ENCODE peak calls at places on chromosome 12, in seven cellular contexts. One of them, this sample, is unnamed.

GRCh38 chr12:130266751-130267150 is 70.9 kb upstream of the PIWIL1 start:
- DNase-seq in AG04449: no peak
- DNase-seq in CD4-positive, alpha-beta T cell: no peak
- DNase-seq in esophagus squamous epithelium: no peak
- DNase-seq in OCI-LY7: no peak
- DNase-seq in Panc1: no peak
- DNase-seq in heart left ventricle: no peak
- DNase-seq in this sample: peak

GRCh38 chr12:92898755-92899154 is 30.3 kb downstream of the EEA1 start:
- DNase-seq in Panc1: no peak
- DNase-seq in esophagus squamous epithelium: no peak
- DNase-seq in CD4-positive, alpha-beta T cell: no peak
- DNase-seq in OCI-LY7: no peak
- DNase-seq in heart left ventricle: no peak
- DNase-seq in AG04449: no peak
- DNase-seq in this sample: no peak

GRCh38 chr12:64039285-64039871 is 182.7 kb downstream of the KICS2 start:
- DNase-seq in esophagus squamous epithelium: no peak
- DNase-seq in Panc1: peak
- DNase-seq in AG04449: no peak
- DNase-seq in heart left ventricle: peak
- DNase-seq in CD4-positive, alpha-beta T cell: no peak
- DNase-seq in OCI-LY7: no peak
- DNase-seq in this sample: no peak

GRCh38 chr12:117356048-117356447 is 5.4 kb downstream of the NOS1 start:
- DNase-seq in Panc1: no peak
- DNase-seq in AG04449: no peak
- DNase-seq in esophagus squamous epithelium: no peak
- DNase-seq in heart left ventricle: no peak
- DNase-seq in OCI-LY7: no peak
- DNase-seq in CD4-positive, alpha-beta T cell: no peak
- DNase-seq in this sample: no peak

GRCh38 chr12:58557156-58557555 is 363.1 kb downstream of the LRIG3 start:
- DNase-seq in heart left ventricle: no peak
- DNase-seq in OCI-LY7: no peak
- DNase-seq in esophagus squamous epithelium: no peak
- DNase-seq in CD4-positive, alpha-beta T cell: no peak
- DNase-seq in AG04449: peak
- DNase-seq in Panc1: no peak
- DNase-seq in this sample: no peak

GRCh38 chr12:98594050-98594853 is 766 bp downstream of the SLC25A3 start:
- DNase-seq in heart left ventricle: peak
- DNase-seq in Panc1: no peak
- DNase-seq in OCI-LY7: peak
- DNase-seq in CD4-positive, alpha-beta T cell: no peak
- DNase-seq in AG04449: no peak
- DNase-seq in esophagus squamous epithelium: no peak
- DNase-seq in this sample: peak

GRCh38 chr12:85279449-85280137 is 427 bp upstream of the ALX1 start:
- DNase-seq in esophagus squamous epithelium: no peak
- DNase-seq in OCI-LY7: no peak
- DNase-seq in heart left ventricle: no peak
- DNase-seq in AG04449: no peak
- DNase-seq in CD4-positive, alpha-beta T cell: no peak
- DNase-seq in Panc1: no peak
- DNase-seq in this sample: peak

GRCh38 chr12:79661629-79662028 is 29.1 kb downstream of the PAWR start:
- DNase-seq in esophagus squamous epithelium: no peak
- DNase-seq in heart left ventricle: no peak
- DNase-seq in AG04449: no peak
- DNase-seq in Panc1: no peak
- DNase-seq in CD4-positive, alpha-beta T cell: no peak
- DNase-seq in OCI-LY7: no peak
- DNase-seq in this sample: no peak

GRCh38 chr12:47881826-47882427 is 22.9 kb downstream of the VDR start:
- DNase-seq in esophagus squamous epithelium: no peak
- DNase-seq in Panc1: no peak
- DNase-seq in heart left ventricle: no peak
- DNase-seq in CD4-positive, alpha-beta T cell: no peak
- DNase-seq in OCI-LY7: no peak
- DNase-seq in AG04449: peak
- DNase-seq in this sample: no peak

GRCh38 chr12:104285740-104286537 is 17.6 kb upstream of the EID3 start:
- DNase-seq in esophagus squamous epithelium: no peak
- DNase-seq in heart left ventricle: no peak
- DNase-seq in AG04449: no peak
- DNase-seq in CD4-positive, alpha-beta T cell: no peak
- DNase-seq in OCI-LY7: peak
- DNase-seq in Panc1: no peak
- DNase-seq in this sample: no peak

GRCh38 chr12:66774921-66775320 is 96.0 kb upstream of the GRIP1 start:
- DNase-seq in AG04449: no peak
- DNase-seq in heart left ventricle: no peak
- DNase-seq in OCI-LY7: no peak
- DNase-seq in Panc1: no peak
- DNase-seq in CD4-positive, alpha-beta T cell: no peak
- DNase-seq in esophagus squamous epithelium: no peak
- DNase-seq in this sample: no peak

GRCh38 chr12:110641512-110641911 is 27.6 kb downstream of the TCTN1 start:
- DNase-seq in CD4-positive, alpha-beta T cell: no peak
- DNase-seq in OCI-LY7: no peak
- DNase-seq in esophagus squamous epithelium: no peak
- DNase-seq in AG04449: no peak
- DNase-seq in Panc1: no peak
- DNase-seq in heart left ventricle: peak
- DNase-seq in this sample: peak

GRCh38 chr12:111034911-111035577 is 114.7 kb upstream of the MYL2 start:
- DNase-seq in esophagus squamous epithelium: no peak
- DNase-seq in Panc1: no peak
- DNase-seq in heart left ventricle: no peak
- DNase-seq in AG04449: no peak
- DNase-seq in OCI-LY7: no peak
- DNase-seq in CD4-positive, alpha-beta T cell: no peak
- DNase-seq in this sample: peak

GRCh38 chr12:67096533-67097318 is 172.4 kb upstream of the CAND1 start:
- DNase-seq in Panc1: no peak
- DNase-seq in CD4-positive, alpha-beta T cell: no peak
- DNase-seq in AG04449: no peak
- DNase-seq in OCI-LY7: no peak
- DNase-seq in heart left ventricle: no peak
- DNase-seq in esophagus squamous epithelium: no peak
- DNase-seq in this sample: no peak

GRCh38 chr12:132444957-132445883 is 44.7 kb upstream of the FBRSL1 start:
- DNase-seq in OCI-LY7: peak
- DNase-seq in CD4-positive, alpha-beta T cell: peak
- DNase-seq in heart left ventricle: peak
- DNase-seq in Panc1: no peak
- DNase-seq in AG04449: no peak
- DNase-seq in esophagus squamous epithelium: peak
- DNase-seq in this sample: no peak

GRCh38 chr12:124458992-124459851 is 108.2 kb downstream of the NCOR2 start:
- DNase-seq in Panc1: no peak
- DNase-seq in CD4-positive, alpha-beta T cell: no peak
- DNase-seq in esophagus squamous epithelium: no peak
- DNase-seq in heart left ventricle: no peak
- DNase-seq in OCI-LY7: no peak
- DNase-seq in AG04449: no peak
- DNase-seq in this sample: no peak

GRCh38 chr12:79344855-79345840 is 345.6 kb downstream of the PAWR start:
- DNase-seq in OCI-LY7: peak
- DNase-seq in esophagus squamous epithelium: no peak
- DNase-seq in AG04449: no peak
- DNase-seq in heart left ventricle: no peak
- DNase-seq in CD4-positive, alpha-beta T cell: no peak
- DNase-seq in Panc1: peak
- DNase-seq in this sample: peak

DNA sequence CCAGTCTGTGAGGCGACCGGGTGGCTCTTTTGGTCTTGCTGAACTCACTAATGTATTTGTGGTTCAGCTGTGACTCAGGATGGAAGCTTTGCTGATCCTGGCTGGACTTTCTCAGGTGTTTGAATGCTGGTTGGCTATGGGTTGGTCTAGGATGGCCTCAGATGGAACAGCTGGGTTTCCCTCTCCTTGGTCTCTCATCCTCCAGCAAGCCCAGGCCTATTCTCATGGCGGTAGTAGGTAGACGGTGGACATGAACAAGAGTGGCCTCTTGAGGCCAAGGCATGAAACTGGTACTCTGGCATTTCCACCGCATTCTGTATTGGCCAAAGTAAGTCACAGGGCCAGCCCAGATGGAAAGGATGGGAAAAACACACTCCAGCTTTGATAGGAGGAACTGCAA is 11.8 kb upstream of the POLR3B start:
- DNase-seq in heart left ventricle: peak
- DNase-seq in Panc1: peak
- DNase-seq in OCI-LY7: peak
- DNase-seq in esophagus squamous epithelium: no peak
- DNase-seq in CD4-positive, alpha-beta T cell: no peak
- DNase-seq in AG04449: no peak
- DNase-seq in this sample: peak
- TF ChIP-seq CTCF in heart left ventricle: peak
- TF ChIP-seq CTCF in Panc1: peak
- TF ChIP-seq CTCF in OCI-LY7: peak
- TF ChIP-seq CTCF in esophagus squamous epithelium: peak
- TF ChIP-seq CTCF in CD4-positive, alpha-beta T cell: no peak
- TF ChIP-seq CTCF in AG04449: peak
- TF ChIP-seq CTCF in this sample: peak

GRCh38 chr12:91511795-91512420 is 329.3 kb upstream of the DCN start:
- DNase-seq in CD4-positive, alpha-beta T cell: no peak
- DNase-seq in Panc1: no peak
- DNase-seq in OCI-LY7: no peak
- DNase-seq in heart left ventricle: no peak
- DNase-seq in esophagus squamous epithelium: no peak
- DNase-seq in AG04449: no peak
- DNase-seq in this sample: no peak
- TF ChIP-seq CTCF in CD4-positive, alpha-beta T cell: no peak
- TF ChIP-seq CTCF in Panc1: no peak
- TF ChIP-seq CTCF in OCI-LY7: no peak
- TF ChIP-seq CTCF in heart left ventricle: no peak
- TF ChIP-seq CTCF in esophagus squamous epithelium: no peak
- TF ChIP-seq CTCF in AG04449: no peak
- TF ChIP-seq CTCF in this sample: no peak

GRCh38 chr12:18323159-18323558 is 61.8 kb downstream of the PIK3C2G start:
- DNase-seq in OCI-LY7: no peak
- DNase-seq in esophagus squamous epithelium: no peak
- DNase-seq in Panc1: no peak
- DNase-seq in heart left ventricle: no peak
- DNase-seq in CD4-positive, alpha-beta T cell: no peak
- DNase-seq in AG04449: peak
- DNase-seq in this sample: no peak

GRCh38 chr12:18320976-18321375 is 59.7 kb downstream of the PIK3C2G start:
- DNase-seq in esophagus squamous epithelium: no peak
- DNase-seq in CD4-positive, alpha-beta T cell: no peak
- DNase-seq in heart left ventricle: no peak
- DNase-seq in Panc1: no peak
- DNase-seq in OCI-LY7: no peak
- DNase-seq in AG04449: no peak
- DNase-seq in this sample: no peak

DNA sequence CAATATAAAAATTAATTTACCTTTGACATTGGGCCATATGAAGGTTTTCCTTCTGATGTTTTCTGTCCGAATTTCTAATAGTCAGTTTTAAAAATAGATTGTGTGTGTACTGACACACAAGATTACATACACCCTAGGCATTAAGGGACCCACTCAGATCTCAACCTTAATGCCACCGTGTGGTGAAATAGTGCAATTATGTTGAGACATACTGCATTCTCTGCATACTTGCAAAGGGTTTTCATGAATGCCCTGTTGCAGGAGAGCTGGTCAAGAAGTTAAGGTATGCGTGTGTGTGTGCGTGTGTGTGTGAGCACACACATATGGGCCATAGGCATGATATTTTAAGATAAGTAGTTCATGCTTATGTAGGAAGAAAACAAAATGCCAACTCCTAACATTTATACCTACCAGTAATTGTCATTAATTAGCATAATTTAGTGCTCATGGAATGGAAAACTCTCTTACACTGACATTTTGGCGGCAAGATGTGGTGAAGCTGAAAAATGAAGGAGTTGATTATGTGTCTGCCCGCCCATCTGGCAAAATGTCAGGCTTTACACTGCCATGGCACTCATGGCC is 58.8 kb downstream of the PIK3C2G start:
- DNase-seq in Panc1: peak
- DNase-seq in esophagus squamous epithelium: no peak
- DNase-seq in AG04449: peak
- DNase-seq in heart left ventricle: no peak
- DNase-seq in CD4-positive, alpha-beta T cell: no peak
- DNase-seq in OCI-LY7: peak
- DNase-seq in this sample: peak
- TF ChIP-seq CTCF in Panc1: peak
- TF ChIP-seq CTCF in esophagus squamous epithelium: peak
- TF ChIP-seq CTCF in AG04449: peak
- TF ChIP-seq CTCF in heart left ventricle: peak
- TF ChIP-seq CTCF in CD4-positive, alpha-beta T cell: no peak
- TF ChIP-seq CTCF in OCI-LY7: peak
- TF ChIP-seq CTCF in this sample: peak

GRCh38 chr12:71759941-71760340 is 5.3 kb downstream of the RAB21 start:
- DNase-seq in AG04449: no peak
- DNase-seq in OCI-LY7: no peak
- DNase-seq in heart left ventricle: no peak
- DNase-seq in CD4-positive, alpha-beta T cell: no peak
- DNase-seq in esophagus squamous epithelium: no peak
- DNase-seq in Panc1: no peak
- DNase-seq in this sample: no peak

GRCh38 chr12:71754461-71755145 is at the start of gene RAB21:
- DNase-seq in AG04449: peak
- DNase-seq in heart left ventricle: peak
- DNase-seq in OCI-LY7: peak
- DNase-seq in CD4-positive, alpha-beta T cell: peak
- DNase-seq in Panc1: no peak
- DNase-seq in esophagus squamous epithelium: peak
- DNase-seq in this sample: peak

GRCh38 chr12:71755146-71755892 is 656 bp downstream of the RAB21 start:
- DNase-seq in Panc1: no peak
- DNase-seq in OCI-LY7: no peak
- DNase-seq in AG04449: no peak
- DNase-seq in esophagus squamous epithelium: no peak
- DNase-seq in heart left ventricle: peak
- DNase-seq in CD4-positive, alpha-beta T cell: peak
- DNase-seq in this sample: no peak

GRCh38 chr12:71752887-71753286 is 1.8 kb upstream of the RAB21 start:
- DNase-seq in heart left ventricle: no peak
- DNase-seq in Panc1: no peak
- DNase-seq in CD4-positive, alpha-beta T cell: no peak
- DNase-seq in OCI-LY7: no peak
- DNase-seq in esophagus squamous epithelium: no peak
- DNase-seq in AG04449: no peak
- DNase-seq in this sample: no peak

DNA sequence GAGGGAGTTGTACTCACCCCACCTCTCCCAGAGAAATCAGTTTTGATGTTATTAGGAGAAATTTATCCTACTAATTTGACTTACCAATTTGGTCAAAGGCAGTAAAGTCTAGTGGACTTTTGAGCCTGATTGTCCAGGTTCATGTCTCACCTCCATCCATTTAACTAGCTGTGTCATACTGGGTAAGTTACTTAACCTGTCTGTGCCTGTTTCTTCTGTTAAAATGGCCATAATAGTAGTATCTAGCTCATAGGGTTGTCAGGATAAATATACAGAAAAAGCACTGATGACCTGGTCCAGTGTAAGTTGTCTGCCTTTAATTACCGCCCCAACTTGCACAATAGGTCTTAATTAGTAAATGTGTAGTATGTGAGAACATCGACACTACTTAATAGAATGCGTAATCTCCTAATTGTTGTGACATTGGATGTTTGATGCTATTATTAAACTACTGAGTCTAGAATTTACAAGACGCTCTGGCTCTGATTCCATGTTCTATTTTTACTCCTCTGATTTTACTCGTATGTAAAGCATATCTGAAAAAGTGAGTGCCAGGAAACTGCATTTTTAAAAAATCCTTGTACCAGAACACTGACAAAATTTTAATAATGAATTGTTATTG is 1.5 kb downstream of the RAB21 start:
- DNase-seq in esophagus squamous epithelium: no peak
- DNase-seq in CD4-positive, alpha-beta T cell: no peak
- DNase-seq in heart left ventricle: no peak
- DNase-seq in Panc1: no peak
- DNase-seq in AG04449: no peak
- DNase-seq in OCI-LY7: no peak
- DNase-seq in this sample: no peak
- TF ChIP-seq CTCF in esophagus squamous epithelium: no peak
- TF ChIP-seq CTCF in CD4-positive, alpha-beta T cell: no peak
- TF ChIP-seq CTCF in heart left ventricle: no peak
- TF ChIP-seq CTCF in Panc1: no peak
- TF ChIP-seq CTCF in AG04449: no peak
- TF ChIP-seq CTCF in OCI-LY7: no peak
- TF ChIP-seq CTCF in this sample: no peak

This sample was measured in nephron progenitor cell.